ENCODE peak calls at places on chromosomes 1 and 21, in ten cellular contexts. S is natural killer cell treated with Interleukin-12 subunit alpha and Interleukin-12 subunit beta and Interleukin-15 and Interleukin-18, amount 100 ng/mL, for 72 hours; D is NCI-H1092; U is RWPE1; N is CD8-positive, alpha-beta memory T cell; Y is ureter; L is smooth muscle cell of the brain vasculature; G is iris pigment epithelial cell; X is stimulated activated CD4-positive, alpha-beta T cell treated with anti-CD3 and anti-CD28 coated beads, Interleukin-2, amount 100 ng/mL, for 48 hours; V is neural crest cell. Z is an unnamed sample.

GRCh38 chr1:16430598-16430997 is 6.6 kb downstream of the SPATA21 start:
- DNase-seq in S (no peak), D (no peak), U (peak), N (no peak), Y (no peak), L (no peak), G (no peak), X (no peak), V (no peak), Z (no peak)

GRCh38 chr21:41611966-41612606 is 104.1 kb upstream of the TMPRSS2 start:
- DNase-seq in S (no peak), D (peak), U (peak), N (no peak), Y (peak), L (no peak), G (no peak), X (no peak), V (no peak), Z (no peak)

GRCh38 chr1:219317762-219318353 is 144.2 kb downstream of the LYPLAL1 start:
- DNase-seq in S (no peak), D (no peak), U (no peak), N (no peak), Y (no peak), L (no peak), G (peak), X (no peak), V (no peak), Z (no peak)

GRCh38 chr1:179016694-179017382 is 8.9 kb upstream of the FAM20B start:
- DNase-seq in S (no peak), D (no peak), U (peak), N (no peak), Y (peak), L (peak), G (peak), X (no peak), V (no peak), Z (peak)

GRCh38 chr1:181112071-181112929 is 23.8 kb downstream of the IER5 start:
- DNase-seq in S (no peak), D (no peak), U (peak), N (no peak), Y (peak), L (no peak), G (peak), X (no peak), V (no peak), Z (peak)

GRCh38 chr21:38688068-38688467 is 117.7 kb upstream of the ETS2 start:
- DNase-seq in S (no peak), D (peak), U (no peak), N (no peak), Y (no peak), L (no peak), G (no peak), X (no peak), V (no peak), Z (no peak)

GRCh38 chr1:119133987-119134386 is 6.5 kb downstream of the WARS2 start:
- DNase-seq in S (no peak), D (no peak), U (no peak), N (no peak), Y (no peak), L (no peak), G (peak), X (no peak), V (no peak), Z (no peak)

GRCh38 chr1:22607154-22607553 is 29.3 kb upstream of the C1QA start:
- DNase-seq in S (peak), D (no peak), U (no peak), N (no peak), Y (no peak), L (no peak), G (no peak), X (no peak), V (no peak), Z (no peak)

GRCh38 chr1:203531063-203531462 is 37.1 kb downstream of the OPTC start:
- DNase-seq in S (no peak), D (no peak), U (no peak), N (no peak), Y (no peak), L (no peak), G (no peak), X (no peak), V (no peak), Z (no peak)

GRCh38 chr1:4960782-4961475 is 306.5 kb downstream of the AJAP1 start:
- DNase-seq in S (no peak), D (no peak), U (no peak), N (no peak), Y (no peak), L (no peak), G (no peak), X (no peak), V (no peak), Z (no peak)

GRCh38 chr21:44590311-44590721 is 2.0 kb downstream of the KRTAP10-6 start:
- DNase-seq in S (no peak), D (no peak), U (no peak), N (no peak), Y (no peak), L (no peak), G (no peak), X (no peak), V (no peak), Z (no peak)

GRCh38 chr21:27132270-27132669 is 165.4 kb upstream of the ADAMTS5 start:
- DNase-seq in S (no peak), D (no peak), U (no peak), N (no peak), Y (no peak), L (no peak), G (peak), X (no peak), V (no peak), Z (no peak)

GRCh38 chr1:81801032-81801833 is 499 bp downstream of the ADGRL2 start:
- DNase-seq in S (no peak), D (peak), U (peak), N (no peak), Y (peak), L (peak), G (peak), X (no peak), V (peak), Z (peak)

GRCh38 chr1:2152914-2153313 is 41.7 kb downstream of the FAAP20 start:
- DNase-seq in S (no peak), D (no peak), U (no peak), N (no peak), Y (no peak), L (no peak), G (no peak), X (no peak), V (no peak), Z (no peak)

GRCh38 chr1:33396188-33397124 is 34.4 kb downstream of the PHC2 start:
- DNase-seq in S (no peak), D (no peak), U (no peak), N (no peak), Y (no peak), L (no peak), G (peak), X (no peak), V (no peak), Z (no peak)

GRCh38 chr1:231202125-231202633 is 38.8 kb upstream of the GNPAT start:
- DNase-seq in S (no peak), D (no peak), U (no peak), N (no peak), Y (no peak), L (no peak), G (no peak), X (no peak), V (no peak), Z (no peak)

GRCh38 chr1:206809504-206810084 is 37.3 kb upstream of the IL10 start:
- DNase-seq in S (no peak), D (peak), U (peak), N (no peak), Y (no peak), L (peak), G (peak), X (no peak), V (no peak), Z (no peak)

GRCh38 chr1:7621334-7622219 is 149.5 kb upstream of the VAMP3 start:
- DNase-seq in S (peak), D (no peak), U (no peak), N (no peak), Y (no peak), L (no peak), G (no peak), X (no peak), V (no peak), Z (no peak)

GRCh38 chr1:227924838-227925574 is 22.7 kb downstream of the WNT9A start:
- DNase-seq in S (no peak), D (no peak), U (no peak), N (no peak), Y (no peak), L (no peak), G (no peak), X (no peak), V (no peak), Z (peak)

GRCh38 chr1:182841368-182841988 is 2.3 kb downstream of the DHX9 start:
- DNase-seq in S (no peak), D (no peak), U (peak), N (no peak), Y (no peak), L (no peak), G (peak), X (no peak), V (no peak), Z (no peak)

GRCh38 chr1:3495776-3496745 is 41.6 kb downstream of the ARHGEF16 start:
- DNase-seq in S (no peak), D (no peak), U (no peak), N (no peak), Y (no peak), L (no peak), G (peak), X (no peak), V (no peak), Z (no peak)

GRCh38 chr21:37257526-37257966 is 9.6 kb downstream of the VPS26C start:
- DNase-seq in S (peak), D (peak), U (peak), N (peak), Y (no peak), L (no peak), G (peak), X (peak), V (peak), Z (no peak)

GRCh38 chr1:173122958-173123852 is 72.5 kb upstream of the TNFSF18 start:
- DNase-seq in S (peak), D (no peak), U (peak), N (no peak), Y (peak), L (peak), G (peak), X (no peak), V (no peak), Z (peak)

GRCh38 chr1:180235502-180236239 is 5.6 kb downstream of the LHX4 start:
- DNase-seq in S (no peak), D (no peak), U (no peak), N (no peak), Y (no peak), L (no peak), G (no peak), X (no peak), V (no peak), Z (no peak)

GRCh38 chr1:159949891-159950480 is 4.1 kb downstream of the SLAMF9 start:
- DNase-seq in S (no peak), D (no peak), U (no peak), N (no peak), Y (no peak), L (no peak), G (no peak), X (no peak), V (no peak), Z (no peak)

GRCh38 chr21:33229776-33230517 is at the start of gene IFNAR2:
- DNase-seq in S (peak), D (peak), U (peak), N (peak), Y (peak), L (peak), G (peak), X (peak), V (peak), Z (peak)

GRCh38 chr1:159598196-159598595 is 10.6 kb downstream of the APCS start:
- DNase-seq in S (no peak), D (no peak), U (peak), N (no peak), Y (no peak), L (no peak), G (peak), X (no peak), V (no peak), Z (no peak)

GRCh38 chr1:230423261-230423660 is 2.9 kb downstream of the PGBD5 start:
- DNase-seq in S (no peak), D (no peak), U (no peak), N (no peak), Y (no peak), L (no peak), G (no peak), X (no peak), V (no peak), Z (no peak)

GRCh38 chr1:40662864-40663263 is 2.6 kb downstream of the RIMS3 start:
- DNase-seq in S (no peak), D (no peak), U (peak), N (no peak), Y (no peak), L (no peak), G (peak), X (no peak), V (no peak), Z (no peak)

GRCh38 chr21:35399002-35399401 is 349.9 kb upstream of the RUNX1 start:
- DNase-seq in S (no peak), D (no peak), U (no peak), N (no peak), Y (no peak), L (no peak), G (peak), X (no peak), V (no peak), Z (no peak)

GRCh38 chr1:175192111-175192629 is 406 bp downstream of the KIAA0040 start:
- DNase-seq in S (no peak), D (peak), U (no peak), N (peak), Y (peak), L (no peak), G (no peak), X (peak), V (no peak), Z (peak)

GRCh38 chr1:107820797-107821196 is 144.2 kb downstream of the VAV3 start:
- DNase-seq in S (no peak), D (no peak), U (peak), N (no peak), Y (no peak), L (no peak), G (peak), X (no peak), V (no peak), Z (no peak)

GRCh38 chr1:183238071-183238470 is 52.0 kb downstream of the LAMC2 start:
- DNase-seq in S (no peak), D (no peak), U (no peak), N (no peak), Y (no peak), L (no peak), G (peak), X (no peak), V (no peak), Z (no peak)

GRCh38 chr21:45479691-45480675 is 62.3 kb downstream of the SLC19A1 start:
- DNase-seq in S (no peak), D (no peak), U (no peak), N (no peak), Y (no peak), L (no peak), G (no peak), X (no peak), V (no peak), Z (no peak)

GRCh38 chr1:200184196-200184595 is 156.7 kb downstream of the NR5A2 start:
- DNase-seq in S (no peak), D (peak), U (peak), N (no peak), Y (peak), L (peak), G (peak), X (no peak), V (no peak), Z (peak)

GRCh38 chr1:97632075-97632474 is 288.8 kb downstream of the DPYD start:
- DNase-seq in S (no peak), D (no peak), U (peak), N (no peak), Y (no peak), L (no peak), G (peak), X (no peak), V (no peak), Z (no peak)

Z was measured in lung.